ENCODE peak calls at places on chromosomes 5 and 9, in four cellular contexts. W is HepG2, A is GM12878, K is K562. E is an unnamed sample.

GRCh38 chr5:172906436-172906835 is 52.8 kb upstream of the RPL26L1 start:
- DNase-seq in K (no peak), A (peak), W (no peak), E (no peak)

GRCh38 chr5:15010936-15011335 is 139.4 kb upstream of the ANKH start:
- DNase-seq in K (no peak), A (no peak), W (peak), E (no peak)

GRCh38 chr5:140833993-140834392 is at the start of gene PCDHA7:
- DNase-seq in A (no peak), K (no peak), W (peak), E (no peak)

GRCh38 chr9:8647824-8648223 is 848.2 kb upstream of the DMAC1 start:
- DNase-seq in K (no peak), A (no peak), W (no peak), E (no peak)

GRCh38 chr5:82421119-82421518 is 143.0 kb upstream of the RPS23 start:
- DNase-seq in W (no peak), A (no peak), K (no peak), E (no peak)

GRCh38 chr5:73447234-73448071 is 1.1 kb downstream of the FOXD1 start:
- DNase-seq in K (peak), A (no peak), W (no peak), E (peak)

GRCh38 chr9:96777539-96777864 is 385 bp downstream of the ZNF510 start:
- DNase-seq in K (no peak), W (no peak), A (no peak), E (no peak)

GRCh38 chr9:99039388-99040182 is 65.3 kb upstream of the TGFBR1 start:
- DNase-seq in A (no peak), W (no peak), K (no peak), E (no peak)

GRCh38 chr5:60549841-60550240 is 150.1 kb downstream of the DEPDC1B start:
- DNase-seq in K (no peak), W (no peak), A (no peak), E (no peak)

GRCh38 chr9:136289651-136290507 is 14.0 kb downstream of the CCDC187 start:
- DNase-seq in K (peak), W (no peak), A (no peak), E (no peak)

GRCh38 chr5:110346893-110347358 is 379.5 kb downstream of the TMEM232 start:
- DNase-seq in A (no peak), K (no peak), W (peak), E (no peak)

GRCh38 chr9:91896096-91896495 is 53.9 kb downstream of the ROR2 start:
- DNase-seq in A (no peak), W (no peak), K (no peak), E (no peak)

GRCh38 chr9:86764230-86765039 is 182.9 kb downstream of the GAS1 start:
- DNase-seq in W (no peak), A (no peak), K (no peak), E (no peak)

GRCh38 chr5:114447084-114447773 is 85.4 kb downstream of the KCNN2 start:
- DNase-seq in W (no peak), K (no peak), A (no peak), E (peak)

GRCh38 chr9:19490269-19490668 is 81.5 kb downstream of the ACER2 start:
- DNase-seq in A (no peak), K (no peak), W (no peak), E (no peak)

GRCh38 chr5:73391441-73391871 is 57.1 kb downstream of the FOXD1 start:
- DNase-seq in A (no peak), K (no peak), W (no peak), E (no peak)

GRCh38 chr9:33106827-33107621 is 30.6 kb upstream of the SMU1 start:
- DNase-seq in K (peak), W (no peak), A (no peak), E (no peak)

GRCh38 chr9:35760651-35761050 is 6.6 kb upstream of the MSMP start:
- DNase-seq in A (no peak), W (no peak), K (no peak), E (no peak)

GRCh38 chr9:109369285-109369684 is 48.4 kb upstream of the EPB41L4B start:
- DNase-seq in K (no peak), W (no peak), A (no peak), E (no peak)

GRCh38 chr9:78921341-78921740 is 624.4 kb downstream of the PSAT1 start:
- DNase-seq in K (no peak), A (no peak), W (no peak), E (no peak)

GRCh38 chr5:139985733-139986132 is 57.4 kb downstream of the NRG2 start:
- DNase-seq in A (peak), K (no peak), W (peak), E (no peak)

GRCh38 chr5:73948720-73949119 is 322.7 kb downstream of the ARHGEF28 start:
- DNase-seq in W (no peak), A (no peak), K (no peak), E (no peak)

GRCh38 chr5:133259199-133259997 is 207.6 kb downstream of the HSPA4 start:
- DNase-seq in K (no peak), W (no peak), A (no peak), E (no peak)

GRCh38 chr9:136853596-136854112 is 1.5 kb downstream of the MAMDC4 start:
- DNase-seq in W (no peak), K (no peak), A (no peak), E (no peak)

GRCh38 chr5:39057745-39058144 is 16.5 kb downstream of the RICTOR start:
- DNase-seq in K (no peak), A (no peak), W (no peak), E (no peak)

GRCh38 chr5:5321137-5321536 is 101.3 kb upstream of the ICE1 start:
- DNase-seq in W (no peak), K (no peak), A (no peak), E (no peak)

GRCh38 chr5:102955463-102955862 is 164.5 kb downstream of the GIN1 start:
- DNase-seq in A (no peak), W (no peak), K (no peak), E (no peak)

GRCh38 chr5:125085797-125086505 is 339.5 kb upstream of the ZNF608 start:
- DNase-seq in K (no peak), A (no peak), W (no peak), E (no peak)

GRCh38 chr9:98380065-98380681 is 124.7 kb upstream of the TBC1D2 start:
- DNase-seq in A (peak), W (no peak), K (peak), E (no peak)

GRCh38 chr9:124622882-124623281 is 115.7 kb upstream of the NR5A1 start:
- DNase-seq in A (no peak), K (no peak), W (no peak), E (no peak)

GRCh38 chr9:68458918-68459317 is 81.8 kb downstream of the TMEM252 start:
- DNase-seq in A (no peak), K (no peak), W (no peak), E (no peak)

GRCh38 chr9:38626006-38626405 is 5.6 kb upstream of the ANKRD18A start:
- DNase-seq in K (no peak), A (no peak), W (no peak), E (no peak)

GRCh38 chr5:88675159-88675757 is 207.7 kb downstream of the MEF2C start:
- DNase-seq in K (no peak), A (no peak), W (no peak), E (no peak)

DNA sequence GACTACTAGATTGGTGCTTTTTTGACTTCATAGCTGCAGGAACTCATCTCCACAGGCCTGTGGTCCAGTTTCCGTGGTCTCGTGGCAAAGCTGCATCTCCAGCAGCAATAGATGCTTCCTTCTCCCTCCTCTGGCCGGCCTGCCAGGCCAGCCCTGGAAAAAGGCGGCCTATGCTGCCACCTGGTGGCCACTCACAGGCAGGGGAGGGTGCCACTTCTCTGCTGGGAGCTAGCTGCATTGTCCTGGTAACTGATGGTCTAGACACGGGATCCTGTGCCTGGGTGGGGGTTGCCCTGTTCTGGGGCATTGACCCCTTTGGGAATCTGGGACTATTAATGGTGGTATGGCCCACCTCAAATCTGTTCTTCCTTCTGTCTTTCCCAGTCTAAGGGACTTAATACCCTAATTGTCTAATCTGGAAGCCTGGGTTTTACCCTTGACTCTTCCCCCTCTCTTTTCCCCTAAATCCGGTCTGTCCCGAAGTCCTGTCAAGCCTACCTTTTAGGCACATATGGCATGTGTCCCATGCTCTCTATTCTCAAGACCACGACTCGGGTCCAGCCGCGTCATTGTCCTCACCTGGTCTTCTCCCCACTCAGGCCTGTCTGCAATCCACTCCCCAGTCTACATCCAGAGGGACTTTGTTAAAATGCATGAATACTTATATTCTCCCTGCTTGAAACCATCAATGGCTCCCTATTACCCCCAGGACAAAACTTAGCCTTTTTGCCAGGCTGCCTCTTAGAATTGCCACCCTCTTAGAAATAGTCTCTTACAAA is 20.1 kb upstream of the PTGS1 start:
- DNase-seq in W (peak), K (peak), A (no peak), E (peak)
- TF ChIP-seq TARDBP in W (no peak), K (no peak), A (no peak), E (no peak)

DNA sequence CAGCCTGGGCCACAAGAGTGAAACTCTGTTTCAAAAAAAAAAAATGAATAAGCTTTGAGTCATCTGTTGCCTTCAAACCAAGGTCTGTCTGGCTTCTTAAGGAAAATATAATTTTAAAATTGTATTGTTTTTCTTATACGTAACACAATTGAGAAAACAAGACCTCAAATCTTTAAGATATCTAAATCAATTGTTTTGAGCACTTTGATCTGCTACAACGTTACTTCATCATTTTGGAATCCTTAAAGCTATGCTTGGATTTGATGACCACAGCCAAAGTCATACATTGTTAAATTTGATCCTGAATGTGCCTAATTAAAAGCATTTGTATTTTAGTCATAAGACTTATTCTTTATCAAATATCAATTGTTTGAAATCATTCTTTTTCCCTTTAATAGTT is 37.7 kb upstream of the VCAN start:
- DNase-seq in A (no peak), K (no peak), W (no peak), E (no peak)
- TF ChIP-seq TARDBP in A (no peak), K (no peak), W (no peak), E (no peak)

GRCh38 chr9:36940881-36941280 is 93.2 kb downstream of the PAX5 start:
- DNase-seq in A (no peak), K (no peak), W (no peak), E (no peak)

GRCh38 chr9:36939214-36939613 is 94.9 kb downstream of the PAX5 start:
- DNase-seq in A (no peak), K (no peak), W (no peak), E (no peak)

GRCh38 chr9:36941441-36941840 is 92.6 kb downstream of the PAX5 start:
- DNase-seq in W (no peak), A (no peak), K (no peak), E (no peak)

GRCh38 chr9:36937951-36938350 is 96.1 kb downstream of the PAX5 start:
- DNase-seq in W (no peak), K (no peak), A (no peak), E (no peak)

DNA sequence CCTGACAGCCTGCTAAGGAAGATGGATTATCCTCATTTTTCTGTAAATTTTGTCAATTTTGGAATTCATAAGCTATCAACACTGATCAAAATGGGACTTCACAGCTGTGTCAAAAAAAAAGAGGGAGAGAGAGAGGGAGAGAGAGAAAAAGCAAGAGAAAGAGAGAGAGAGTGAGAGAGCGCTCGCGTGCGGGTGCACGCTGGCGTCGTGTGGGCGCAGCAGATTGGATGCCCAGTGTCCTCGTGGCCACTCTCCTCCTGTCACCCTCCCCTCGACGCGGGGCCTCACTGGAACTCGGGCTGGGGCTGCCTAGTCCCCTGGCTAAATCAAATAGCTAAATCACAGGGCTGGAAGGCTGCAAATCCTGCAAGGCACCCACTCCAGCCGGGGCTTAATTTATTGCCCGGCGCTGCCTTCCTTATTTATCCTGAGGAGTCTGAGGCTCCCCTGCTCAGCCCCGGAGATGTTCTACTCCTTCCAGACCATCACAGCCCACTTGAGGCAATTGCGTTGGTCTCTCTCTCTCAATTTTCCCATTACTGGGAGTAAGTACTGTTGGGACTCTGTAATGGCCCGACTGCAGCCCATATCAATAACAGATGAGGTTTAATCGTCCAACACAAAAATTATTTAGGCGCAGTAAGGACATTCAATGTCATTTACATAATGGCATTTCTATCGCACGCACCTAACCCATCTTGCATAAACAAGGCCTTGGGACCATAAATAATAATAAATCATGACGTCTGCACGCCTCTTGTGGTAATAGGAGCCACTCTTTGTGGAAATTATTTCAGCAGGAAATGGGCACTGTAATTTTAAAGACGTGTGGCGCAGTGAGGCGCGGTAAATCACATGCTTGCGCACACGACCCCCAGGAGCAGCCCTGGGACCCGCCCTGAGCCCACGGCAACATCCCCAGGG is 94.2 kb downstream of the PAX5 start:
- DNase-seq in W (no peak), K (no peak), A (no peak), E (no peak)
- TF ChIP-seq TARDBP in W (no peak), K (no peak), A (no peak), E (no peak)

GRCh38 chr5:159933531-159934485 is 17.5 kb downstream of the ADRA1B start:
- DNase-seq in W (no peak), K (no peak), A (no peak), E (no peak)

GRCh38 chr5:159935946-159936345 is 19.7 kb downstream of the ADRA1B start:
- DNase-seq in A (no peak), W (no peak), K (no peak), E (no peak)

GRCh38 chr5:159937580-159937979 is 21.3 kb downstream of the ADRA1B start:
- DNase-seq in K (no peak), A (no peak), W (no peak), E (no peak)

GRCh38 chr5:159936686-159937329 is 20.5 kb downstream of the ADRA1B start:
- DNase-seq in A (no peak), K (no peak), W (no peak), E (no peak)
- TF ChIP-seq TARDBP in A (no peak), K (no peak), W (no peak), E (no peak)

DNA sequence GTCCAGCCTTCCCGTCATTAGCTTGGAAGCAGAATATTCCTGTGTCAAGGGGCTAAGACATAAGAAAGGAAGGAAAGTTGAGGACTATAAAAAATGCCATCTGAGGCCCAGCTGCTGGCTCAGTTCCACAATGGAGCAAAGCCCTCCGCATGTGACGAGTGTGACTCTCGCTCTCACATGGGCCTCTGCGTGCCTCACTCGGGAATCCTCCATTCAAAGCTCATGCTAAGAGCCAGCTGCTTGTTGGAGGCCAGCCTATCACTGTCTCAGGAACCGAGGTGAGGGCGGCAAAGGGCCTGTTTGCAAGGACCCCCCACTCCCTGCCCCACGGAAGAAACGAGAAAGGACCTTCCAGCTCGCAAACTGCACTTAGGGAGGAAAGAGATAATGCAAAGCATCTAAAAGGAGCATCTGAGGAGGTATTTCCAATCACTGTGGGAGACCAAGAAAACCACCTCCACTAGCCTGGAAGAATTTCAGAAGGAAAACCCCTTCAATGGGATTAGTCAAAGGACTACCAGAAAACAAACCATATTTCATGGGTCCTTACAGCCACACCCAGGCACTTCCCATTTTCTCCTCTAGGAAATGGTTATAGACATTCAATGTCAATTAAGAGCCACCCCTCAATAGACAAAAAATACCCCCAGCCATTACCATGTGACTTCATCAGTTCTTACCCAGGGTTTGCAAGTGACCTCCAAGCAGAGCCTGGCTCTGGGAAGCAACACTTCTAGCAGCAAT is 95.3 kb downstream of the PRRT1B start:
- DNase-seq in K (no peak), W (no peak), A (no peak), E (no peak)
- TF ChIP-seq TARDBP in K (no peak), W (no peak), A (no peak), E (no peak)

GRCh38 chr9:17906841-17907779 is 328.2 kb downstream of the SH3GL2 start:
- DNase-seq in W (no peak), K (no peak), A (no peak), E (no peak)

GRCh38 chr9:17900604-17901003 is 321.7 kb downstream of the SH3GL2 start:
- DNase-seq in K (no peak), W (no peak), A (no peak), E (peak)

GRCh38 chr9:17907780-17908513 is 329.1 kb downstream of the SH3GL2 start:
- DNase-seq in A (no peak), K (no peak), W (no peak), E (no peak)

GRCh38 chr9:17905356-17906203 is 326.7 kb downstream of the SH3GL2 start:
- DNase-seq in A (no peak), W (no peak), K (no peak), E (peak)

GRCh38 chr9:17906204-17906840 is 327.5 kb downstream of the SH3GL2 start:
- DNase-seq in A (no peak), W (no peak), K (no peak), E (peak)
- TF ChIP-seq TARDBP in A (no peak), W (no peak), K (no peak), E (no peak)

DNA sequence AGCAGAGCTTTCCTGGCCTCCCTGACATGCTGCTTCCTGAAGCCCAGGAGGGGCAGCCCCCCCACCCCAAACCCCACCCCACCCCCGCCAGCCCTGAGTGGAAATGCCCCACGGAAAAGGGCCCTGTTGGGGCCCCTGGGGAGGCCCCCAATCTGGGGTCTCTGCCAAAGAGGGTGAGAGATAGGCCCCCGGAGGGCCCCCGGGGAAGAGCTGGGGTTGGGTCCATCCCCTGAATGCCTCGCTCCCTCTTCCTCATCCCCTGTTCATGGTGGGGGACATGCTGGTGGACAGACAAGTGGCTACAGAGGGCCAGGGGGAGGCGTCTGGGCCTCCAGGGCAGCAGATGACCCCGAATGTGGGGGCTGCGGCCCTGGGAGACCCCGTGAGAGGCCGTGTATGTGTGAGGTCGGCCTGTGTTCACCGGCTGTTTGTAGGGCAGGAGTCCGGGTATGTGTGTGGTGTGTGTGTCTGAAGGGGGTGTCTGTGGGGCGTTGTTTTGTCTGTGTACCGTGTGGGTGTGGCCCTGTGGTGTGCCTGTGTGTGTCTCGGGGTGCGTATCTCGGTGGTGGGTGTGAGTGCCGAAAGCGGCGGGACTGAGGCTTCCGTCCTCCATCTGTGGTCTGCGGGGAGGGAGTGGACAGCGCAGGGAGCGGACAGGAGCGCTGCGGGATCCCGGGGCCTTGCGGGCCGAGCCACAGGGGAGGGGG is 11.3 kb downstream of the C9orf50 start:
- DNase-seq in K (no peak), W (no peak), A (no peak), E (no peak)
- TF ChIP-seq TARDBP in K (no peak), W (no peak), A (no peak), E (no peak)

GRCh38 chr9:114805670-114806551 is at the start of gene TNFSF15:
- DNase-seq in W (peak), A (peak), K (no peak), E (no peak)
- TF ChIP-seq TARDBP in W (no peak), A (no peak), K (no peak), E (no peak)

E was measured in HEK293T.